ENCODE peak calls at places on chromosome 21, in six cellular contexts. One of them, this sample, is unnamed.

GRCh38 chr21:45042664-45043161 is 31.7 kb upstream of the ADARB1 start:
- DNase-seq in left lung: no peak
- DNase-seq in neural progenitor cell: no peak
- DNase-seq in GM12864: no peak
- DNase-seq in PC-3: no peak
- DNase-seq in progenitor cell of endocrine pancreas: no peak
- DNase-seq in this sample: no peak

GRCh38 chr21:23543334-23543733 is 2063.9 kb downstream of the MRPL39 start:
- DNase-seq in left lung: no peak
- DNase-seq in neural progenitor cell: no peak
- DNase-seq in GM12864: no peak
- DNase-seq in PC-3: no peak
- DNase-seq in progenitor cell of endocrine pancreas: no peak
- DNase-seq in this sample: no peak

GRCh38 chr21:44492572-44493385 is 37.5 kb downstream of the LRRC3 start:
- DNase-seq in left lung: no peak
- DNase-seq in neural progenitor cell: no peak
- DNase-seq in GM12864: no peak
- DNase-seq in PC-3: no peak
- DNase-seq in progenitor cell of endocrine pancreas: no peak
- DNase-seq in this sample: no peak

GRCh38 chr21:26116456-26117011 is 54.0 kb downstream of the APP start:
- DNase-seq in left lung: no peak
- DNase-seq in neural progenitor cell: no peak
- DNase-seq in GM12864: no peak
- DNase-seq in PC-3: peak; percentile 84
- DNase-seq in progenitor cell of endocrine pancreas: no peak
- DNase-seq in this sample: no peak

GRCh38 chr21:18147678-18148077 is 97.0 kb upstream of the CHODL start:
- DNase-seq in left lung: no peak
- DNase-seq in neural progenitor cell: no peak
- DNase-seq in GM12864: no peak
- DNase-seq in PC-3: peak; percentile 9
- DNase-seq in progenitor cell of endocrine pancreas: no peak
- DNase-seq in this sample: no peak

GRCh38 chr21:45987121-45987711 is 5.6 kb downstream of the COL6A1 start:
- DNase-seq in left lung: peak; percentile 77
- DNase-seq in neural progenitor cell: no peak
- DNase-seq in GM12864: no peak
- DNase-seq in PC-3: no peak
- DNase-seq in progenitor cell of endocrine pancreas: no peak
- DNase-seq in this sample: no peak

GRCh38 chr21:15332572-15332971 is 267.8 kb upstream of the NRIP1 start:
- DNase-seq in left lung: no peak
- DNase-seq in neural progenitor cell: no peak
- DNase-seq in GM12864: no peak
- DNase-seq in PC-3: no peak
- DNase-seq in progenitor cell of endocrine pancreas: no peak
- DNase-seq in this sample: no peak

GRCh38 chr21:32332463-32332951 is 33.9 kb downstream of the MRAP start:
- DNase-seq in left lung: no peak
- DNase-seq in neural progenitor cell: no peak
- DNase-seq in GM12864: no peak
- DNase-seq in PC-3: no peak
- DNase-seq in progenitor cell of endocrine pancreas: no peak
- DNase-seq in this sample: no peak

GRCh38 chr21:37904879-37905278 is 11.4 kb downstream of the KCNJ6 start:
- DNase-seq in left lung: no peak
- DNase-seq in neural progenitor cell: no peak
- DNase-seq in GM12864: no peak
- DNase-seq in PC-3: no peak
- DNase-seq in progenitor cell of endocrine pancreas: no peak
- DNase-seq in this sample: no peak

GRCh38 chr21:33948096-33948950 is 32.7 kb upstream of the ATP5PO start:
- DNase-seq in left lung: peak; percentile 83
- DNase-seq in neural progenitor cell: peak; percentile 85
- DNase-seq in GM12864: peak; percentile 88
- DNase-seq in PC-3: peak; percentile 78
- DNase-seq in progenitor cell of endocrine pancreas: peak; percentile 39
- DNase-seq in this sample: peak; percentile 86

GRCh38 chr21:15722591-15723324 is 7.0 kb upstream of the USP25 start:
- DNase-seq in left lung: no peak
- DNase-seq in neural progenitor cell: no peak
- DNase-seq in GM12864: no peak
- DNase-seq in PC-3: peak; percentile 84
- DNase-seq in progenitor cell of endocrine pancreas: no peak
- DNase-seq in this sample: no peak

GRCh38 chr21:25133939-25134338 is 473.3 kb downstream of the MRPL39 start:
- DNase-seq in left lung: no peak
- DNase-seq in neural progenitor cell: no peak
- DNase-seq in GM12864: no peak
- DNase-seq in PC-3: peak; percentile 14
- DNase-seq in progenitor cell of endocrine pancreas: no peak
- DNase-seq in this sample: no peak

GRCh38 chr21:27761623-27762022 is 794.7 kb upstream of the ADAMTS5 start:
- DNase-seq in left lung: no peak
- DNase-seq in neural progenitor cell: no peak
- DNase-seq in GM12864: no peak
- DNase-seq in PC-3: no peak
- DNase-seq in progenitor cell of endocrine pancreas: no peak
- DNase-seq in this sample: no peak

GRCh38 chr21:41075668-41076463 is 92.1 kb upstream of the BACE2 start:
- DNase-seq in left lung: peak; percentile 78
- DNase-seq in neural progenitor cell: no peak
- DNase-seq in GM12864: no peak
- DNase-seq in PC-3: no peak
- DNase-seq in progenitor cell of endocrine pancreas: no peak
- DNase-seq in this sample: no peak

GRCh38 chr21:41074607-41075184 is 93.3 kb upstream of the BACE2 start:
- DNase-seq in left lung: no peak
- DNase-seq in neural progenitor cell: no peak
- DNase-seq in GM12864: no peak
- DNase-seq in PC-3: no peak
- DNase-seq in progenitor cell of endocrine pancreas: no peak
- DNase-seq in this sample: no peak

GRCh38 chr21:41069305-41069642 is 98.7 kb upstream of the BACE2 start:
- DNase-seq in left lung: no peak
- DNase-seq in neural progenitor cell: no peak
- DNase-seq in GM12864: no peak
- DNase-seq in PC-3: no peak
- DNase-seq in progenitor cell of endocrine pancreas: no peak
- DNase-seq in this sample: peak; percentile 23

GRCh38 chr21:41068411-41069304 is 99.3 kb upstream of the BACE2 start:
- DNase-seq in left lung: peak; percentile 93
- DNase-seq in neural progenitor cell: peak; percentile 94
- DNase-seq in GM12864: peak; percentile 8
- DNase-seq in PC-3: peak; percentile 81
- DNase-seq in progenitor cell of endocrine pancreas: peak; percentile 90
- DNase-seq in this sample: peak; percentile 92

DNA sequence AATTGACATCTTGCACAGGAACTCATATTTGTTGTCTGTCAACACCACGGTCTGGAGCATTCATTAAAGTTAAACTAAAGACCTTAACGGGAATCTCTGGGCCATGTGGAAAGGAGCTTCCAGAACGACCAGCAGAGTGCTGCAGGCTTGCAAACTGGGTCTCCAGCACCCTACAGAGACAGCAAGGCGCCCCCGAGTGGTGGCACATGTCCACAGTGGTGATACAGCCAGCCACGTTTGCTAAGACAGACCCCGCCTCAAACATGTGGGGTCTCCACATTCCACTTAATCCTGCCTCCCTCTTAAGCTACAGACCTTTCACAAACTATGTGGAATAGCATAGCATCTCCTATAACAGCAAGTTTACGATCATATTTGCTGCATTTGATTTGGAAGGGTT is 96.5 kb upstream of the BACE2 start:
- DNase-seq in left lung: no peak
- DNase-seq in neural progenitor cell: peak; percentile 59
- DNase-seq in GM12864: no peak
- DNase-seq in PC-3: peak; percentile 5
- DNase-seq in progenitor cell of endocrine pancreas: no peak
- DNase-seq in this sample: no peak
- TF ChIP-seq CTCF in left lung: no peak
- TF ChIP-seq CTCF in neural progenitor cell: peak; percentile 53
- TF ChIP-seq CTCF in GM12864: no peak
- TF ChIP-seq CTCF in PC-3: peak; percentile 50
- TF ChIP-seq CTCF in progenitor cell of endocrine pancreas: peak; percentile 39
- TF ChIP-seq CTCF in this sample: peak; percentile 9

GRCh38 chr21:39924577-39925308 is 57.5 kb downstream of the PCP4 start:
- DNase-seq in left lung: no peak
- DNase-seq in neural progenitor cell: no peak
- DNase-seq in GM12864: no peak
- DNase-seq in PC-3: no peak
- DNase-seq in progenitor cell of endocrine pancreas: no peak
- DNase-seq in this sample: no peak
- TF ChIP-seq CTCF in left lung: no peak
- TF ChIP-seq CTCF in neural progenitor cell: peak; percentile 4
- TF ChIP-seq CTCF in GM12864: no peak
- TF ChIP-seq CTCF in PC-3: no peak
- TF ChIP-seq CTCF in progenitor cell of endocrine pancreas: no peak
- TF ChIP-seq CTCF in this sample: no peak

GRCh38 chr21:42308914-42309752 is 6.1 kb downstream of the TFF3 start:
- DNase-seq in left lung: no peak
- DNase-seq in neural progenitor cell: no peak
- DNase-seq in GM12864: no peak
- DNase-seq in PC-3: peak; percentile 49
- DNase-seq in progenitor cell of endocrine pancreas: no peak
- DNase-seq in this sample: no peak
- TF ChIP-seq CTCF in left lung: no peak
- TF ChIP-seq CTCF in neural progenitor cell: no peak
- TF ChIP-seq CTCF in GM12864: peak; percentile 11
- TF ChIP-seq CTCF in PC-3: peak; percentile 66
- TF ChIP-seq CTCF in progenitor cell of endocrine pancreas: no peak
- TF ChIP-seq CTCF in this sample: no peak

DNA sequence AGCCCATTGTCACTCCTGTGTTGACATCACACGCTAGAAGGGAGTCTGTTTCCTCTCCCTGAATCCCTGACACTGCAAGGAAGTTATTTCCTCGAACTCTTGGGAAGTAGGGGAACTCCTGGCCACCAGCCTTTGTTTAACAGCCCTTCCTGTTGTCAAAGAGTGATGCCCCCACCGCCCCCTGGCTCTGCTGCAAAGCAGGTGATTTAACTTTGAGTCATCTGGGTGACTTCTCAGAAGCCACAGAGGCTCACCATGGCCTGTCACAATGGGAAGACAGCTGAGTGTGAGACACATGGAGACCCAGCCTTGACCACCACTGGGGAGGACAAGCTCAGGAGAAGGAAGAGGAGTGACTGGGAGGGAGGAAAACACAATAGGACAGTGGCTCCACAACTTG is 182.8 kb downstream of the PSMG1 start:
- DNase-seq in left lung: no peak
- DNase-seq in neural progenitor cell: no peak
- DNase-seq in GM12864: no peak
- DNase-seq in PC-3: peak; percentile 85
- DNase-seq in progenitor cell of endocrine pancreas: no peak
- DNase-seq in this sample: no peak
- TF ChIP-seq CTCF in left lung: no peak
- TF ChIP-seq CTCF in neural progenitor cell: no peak
- TF ChIP-seq CTCF in GM12864: no peak
- TF ChIP-seq CTCF in PC-3: no peak
- TF ChIP-seq CTCF in progenitor cell of endocrine pancreas: no peak
- TF ChIP-seq CTCF in this sample: no peak

GRCh38 chr21:29504751-29505321 is 206.1 kb downstream of the BACH1 start:
- DNase-seq in left lung: no peak
- DNase-seq in neural progenitor cell: no peak
- DNase-seq in GM12864: no peak
- DNase-seq in PC-3: peak; percentile 42
- DNase-seq in progenitor cell of endocrine pancreas: no peak
- DNase-seq in this sample: no peak
- TF ChIP-seq CTCF in left lung: no peak
- TF ChIP-seq CTCF in neural progenitor cell: no peak
- TF ChIP-seq CTCF in GM12864: no peak
- TF ChIP-seq CTCF in PC-3: no peak
- TF ChIP-seq CTCF in progenitor cell of endocrine pancreas: no peak
- TF ChIP-seq CTCF in this sample: no peak